ENCODE peak calls at places on chromosomes 1 and 21, in seven cellular contexts. E is psoas muscle, U is IMR-90, N is tibial artery, C is body of pancreas, P is heart left ventricle, B is esophagus muscularis mucosa. F is an unnamed sample.

GRCh38 chr1:235329139-235329808 is 904 bp downstream of the GGPS1 start:
- DNase-seq in E (no peak), P (no peak), C (peak), U (peak), N (no peak), B (no peak), F (peak)

GRCh38 chr1:226408285-226409184 is 642 bp upstream of the PARP1 start:
- DNase-seq in N (no peak), P (no peak), U (no peak), B (no peak), C (peak), E (no peak), F (no peak)

GRCh38 chr1:228073061-228073869 is 9.2 kb upstream of the ARF1 start:
- DNase-seq in E (no peak), N (no peak), C (no peak), U (no peak), B (no peak), P (no peak), F (no peak)

GRCh38 chr1:23902611-23903278 is 10.4 kb downstream of the CNR2 start:
- DNase-seq in C (no peak), B (no peak), P (no peak), U (no peak), N (no peak), E (no peak), F (no peak)

GRCh38 chr1:241834733-241835377 is 13.1 kb upstream of the EXO1 start:
- DNase-seq in U (peak), N (no peak), P (no peak), E (no peak), B (no peak), C (no peak), F (no peak)

GRCh38 chr1:202311880-202312635 is 29.7 kb downstream of the UBE2T start:
- DNase-seq in U (no peak), N (no peak), B (no peak), P (no peak), C (no peak), E (no peak), F (no peak)

GRCh38 chr1:181318858-181319235 is 164.5 kb upstream of the CACNA1E start:
- DNase-seq in N (no peak), P (no peak), U (peak), C (no peak), E (no peak), B (no peak), F (no peak)

GRCh38 chr1:41541592-41541952 is 57.1 kb upstream of the EDN2 start:
- DNase-seq in P (no peak), U (no peak), E (no peak), C (no peak), N (no peak), B (no peak), F (no peak)

GRCh38 chr1:45236136-45236535 is 29.7 kb upstream of the ZSWIM5 start:
- DNase-seq in C (no peak), U (no peak), N (no peak), B (no peak), E (no peak), P (no peak), F (no peak)

GRCh38 chr1:151142411-151143056 is 3.9 kb downstream of the SEMA6C start:
- DNase-seq in E (peak), N (no peak), P (no peak), C (no peak), B (no peak), U (no peak), F (no peak)

GRCh38 chr21:42533963-42534355 is 20.3 kb downstream of the SLC37A1 start:
- DNase-seq in E (no peak), U (no peak), B (no peak), N (no peak), P (no peak), C (no peak), F (no peak)
- H3K27ac ChIP-seq in E (peak), U (no peak), B (no peak), N (no peak), P (no peak), C (no peak), F (no peak)

DNA sequence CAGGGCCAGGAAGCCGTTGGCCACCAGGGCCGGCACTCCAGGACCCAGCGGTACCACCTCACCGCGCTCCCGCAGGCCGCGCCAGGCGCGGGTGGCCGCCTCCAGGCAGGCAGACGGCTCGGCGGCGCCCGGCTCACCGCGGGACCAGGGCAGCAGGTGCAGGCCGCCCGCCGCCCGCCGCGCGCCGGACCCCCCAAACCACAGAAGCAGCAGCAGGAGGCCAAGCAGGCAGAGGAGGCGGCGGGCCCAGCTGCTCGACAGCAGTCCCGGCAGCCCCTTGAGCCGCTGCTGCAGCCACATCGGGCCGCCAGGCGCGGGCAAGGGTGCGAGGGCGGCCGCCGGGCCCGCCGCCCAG is 312 bp downstream of the KIAA2013 start:
- DNase-seq in B (no peak), C (peak), U (no peak), N (no peak), E (peak), P (peak), F (no peak)
- H3K27ac ChIP-seq in B (peak), C (peak), U (no peak), N (peak), E (peak), P (no peak), F (peak)

DNA sequence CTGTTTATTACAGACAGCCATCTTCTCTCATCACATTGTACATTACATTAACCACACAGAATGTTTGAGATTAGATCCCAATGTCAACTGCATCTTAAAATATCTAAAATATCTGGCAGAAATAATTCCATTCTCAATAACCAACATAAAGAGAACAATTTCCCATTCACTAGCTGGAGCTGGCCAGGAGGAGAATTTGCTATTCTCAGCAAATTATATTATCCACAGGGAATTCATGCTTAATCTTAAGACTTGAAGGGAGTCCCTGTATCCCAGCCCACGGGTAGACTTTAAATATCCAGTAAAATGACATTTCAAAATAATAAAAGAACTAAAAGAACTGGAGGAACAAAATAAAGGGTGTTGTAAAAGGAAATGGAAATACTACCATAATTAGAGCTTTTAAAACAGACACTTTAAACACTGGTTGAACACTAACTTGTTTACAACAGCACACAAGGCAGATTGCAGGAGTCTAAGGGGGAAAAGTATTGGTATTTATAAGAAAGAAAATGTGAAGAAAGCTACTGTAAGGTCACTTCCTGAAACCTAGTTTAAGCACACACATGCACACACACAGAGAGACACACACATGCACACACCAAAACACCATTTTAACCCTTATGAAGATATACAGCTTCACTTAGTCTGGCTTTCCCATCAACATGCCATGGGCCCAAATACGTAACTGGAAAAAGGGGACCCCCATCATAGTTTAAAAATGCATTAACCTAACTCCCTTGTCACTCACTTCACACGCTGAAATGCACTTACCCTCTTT is 107.1 kb downstream of the PTPN14 start:
- DNase-seq in U (no peak), B (no peak), N (no peak), E (no peak), P (no peak), C (no peak), F (no peak)
- H3K27ac ChIP-seq in U (no peak), B (no peak), N (no peak), E (peak), P (no peak), C (no peak), F (no peak)

DNA sequence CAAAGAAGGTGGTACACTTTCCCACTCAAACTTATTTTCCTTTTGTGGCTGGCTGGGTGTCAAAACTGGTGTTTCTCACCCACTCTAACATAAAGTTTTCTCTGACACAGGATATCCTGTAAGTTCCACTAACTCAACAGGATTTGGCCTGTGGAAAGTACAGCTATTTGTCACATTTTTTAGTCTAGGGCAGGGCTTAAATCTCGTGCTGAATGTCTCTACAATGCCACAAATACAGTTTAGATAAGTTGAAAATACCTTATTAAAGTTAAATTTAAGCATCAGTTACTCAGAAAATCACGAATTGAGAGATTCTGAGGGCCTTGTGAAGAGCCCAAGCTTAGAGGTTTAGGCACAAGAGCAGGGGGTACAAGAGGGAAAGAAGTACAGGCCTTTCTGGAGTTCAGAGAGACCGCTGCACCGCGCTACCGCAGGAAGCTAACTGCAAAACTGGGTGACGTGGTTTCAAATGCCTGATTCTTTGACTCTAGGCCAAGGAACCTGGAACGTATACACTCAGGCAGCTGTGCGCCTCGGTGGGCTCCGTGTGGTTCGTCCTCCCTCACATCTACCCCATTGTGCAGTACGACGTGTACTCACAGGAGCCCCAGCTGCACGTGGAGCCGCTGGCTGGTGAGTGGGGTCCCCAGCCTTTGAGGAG is 23.4 kb upstream of the PWP2 start:
- DNase-seq in P (no peak), U (no peak), E (no peak), B (no peak), C (no peak), N (no peak), F (no peak)
- H3K27ac ChIP-seq in P (peak), U (no peak), E (peak), B (peak), C (no peak), N (no peak), F (peak)

GRCh38 chr1:27789511-27790154 is 16.6 kb downstream of the STX12 start:
- DNase-seq in E (peak), B (no peak), U (peak), C (no peak), N (peak), P (no peak), F (no peak)
- H3K27ac ChIP-seq in E (peak), B (peak), U (no peak), C (peak), N (no peak), P (peak), F (peak)

GRCh38 chr1:87094238-87094637 is 179.8 kb downstream of the HS2ST1 start:
- DNase-seq in C (no peak), U (no peak), B (no peak), N (no peak), P (no peak), E (no peak), F (no peak)

GRCh38 chr1:87089823-87090222 is 175.4 kb downstream of the HS2ST1 start:
- DNase-seq in C (no peak), U (no peak), P (no peak), B (no peak), N (no peak), E (no peak), F (no peak)

GRCh38 chr1:87093286-87093685 is 178.9 kb downstream of the HS2ST1 start:
- DNase-seq in P (no peak), N (no peak), E (no peak), B (no peak), C (no peak), U (peak), F (no peak)

GRCh38 chr1:87091425-87091824 is 177.0 kb downstream of the HS2ST1 start:
- DNase-seq in B (no peak), N (no peak), U (no peak), E (no peak), C (no peak), P (no peak), F (no peak)

DNA sequence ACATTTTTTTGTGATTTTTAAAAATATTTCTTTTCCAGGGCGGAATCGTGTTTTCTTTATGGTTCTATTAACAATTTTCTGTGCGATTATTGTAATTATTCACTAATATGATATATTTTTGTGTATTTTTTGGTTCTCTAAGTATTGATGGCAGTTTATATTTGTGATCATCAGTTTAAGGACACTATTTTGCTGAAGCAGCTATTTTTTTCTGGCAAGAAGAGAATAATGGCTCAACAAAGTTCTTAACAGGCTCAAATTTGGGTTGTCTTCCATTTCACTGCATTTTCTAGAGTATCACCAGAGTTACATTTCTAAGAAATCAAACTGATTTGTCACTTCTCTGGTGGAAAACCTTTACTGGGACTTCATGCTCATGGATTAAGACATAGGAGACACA is 178.4 kb downstream of the HS2ST1 start:
- DNase-seq in E (no peak), P (no peak), U (no peak), N (no peak), C (no peak), B (no peak), F (no peak)
- H3K27ac ChIP-seq in E (no peak), P (no peak), U (no peak), N (no peak), C (no peak), B (no peak), F (no peak)

DNA sequence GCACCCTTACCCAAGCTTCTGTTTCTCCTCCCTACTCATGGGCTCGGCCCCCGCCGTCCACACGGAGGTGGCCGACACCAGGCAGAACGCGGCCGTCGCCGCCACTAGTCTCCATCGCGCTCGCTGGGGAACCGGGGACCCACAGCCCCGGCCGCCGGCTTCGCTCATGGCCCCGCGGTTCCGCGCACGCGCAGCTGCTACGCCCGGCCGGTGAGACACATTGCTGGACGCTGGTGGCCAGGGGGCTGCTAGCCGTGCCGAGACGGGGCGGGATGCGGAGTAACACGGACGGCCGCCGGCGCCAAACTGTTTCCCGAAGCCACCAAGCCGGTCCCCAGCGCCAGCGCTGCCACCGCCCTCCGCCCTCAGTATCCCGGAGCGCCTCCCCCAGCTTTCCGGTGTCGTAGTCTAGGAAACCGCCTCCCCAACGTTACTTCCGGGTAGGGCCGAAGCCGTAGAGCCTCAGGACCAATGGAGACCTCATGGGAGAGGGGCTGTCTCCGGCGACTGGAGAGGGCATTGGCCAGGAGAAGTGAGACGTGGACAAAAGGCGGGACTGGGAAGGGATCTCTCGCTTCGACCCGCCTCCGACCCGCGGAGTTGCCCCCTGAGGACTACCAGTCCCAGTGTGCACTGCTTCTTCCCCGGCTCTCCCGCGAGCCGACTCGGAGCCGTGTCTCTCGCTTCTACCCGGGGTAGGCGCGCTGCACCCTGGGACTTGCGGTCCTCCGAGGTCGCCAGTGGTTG is at the start of gene EDEM3:
- DNase-seq in B (peak), P (peak), U (peak), N (peak), E (peak), C (peak), F (peak)
- H3K27ac ChIP-seq in B (peak), P (peak), U (peak), N (peak), E (peak), C (peak), F (peak)

GRCh38 chr21:43938751-43939442 is 73.2 kb upstream of the TRAPPC10 start:
- DNase-seq in E (peak), P (peak), U (peak), N (peak), B (peak), C (peak), F (peak)
- H3K27ac ChIP-seq in E (peak), P (peak), U (no peak), N (no peak), B (peak), C (peak), F (no peak)